ENCODE peak calls at places on chromosomes 16 and 17, in six cellular contexts. One of them, this sample, is unnamed.

GRCh38 chr16:5925850-5926249 is 828.3 kb upstream of the EEF2KMT start:
- DNase-seq in K562: no peak
- DNase-seq in GM12891: no peak
- DNase-seq in HepG2: no peak
- DNase-seq in GM12878: no peak
- DNase-seq in H1: no peak
- DNase-seq in this sample: no peak

GRCh38 chr16:83475108-83475507 is 332.7 kb upstream of the HSBP1 start:
- DNase-seq in GM12891: no peak
- DNase-seq in H1: no peak
- DNase-seq in K562: no peak
- DNase-seq in HepG2: no peak
- DNase-seq in GM12878: no peak
- DNase-seq in this sample: no peak

GRCh38 chr17:36149296-36149820 is 27.1 kb downstream of the TBC1D3B start:
- DNase-seq in H1: no peak
- DNase-seq in HepG2: no peak
- DNase-seq in K562: no peak
- DNase-seq in GM12891: no peak
- DNase-seq in GM12878: no peak
- DNase-seq in this sample: no peak

GRCh38 chr17:72049914-72050313 is 70.9 kb upstream of the SOX9 start:
- DNase-seq in H1: no peak
- DNase-seq in GM12878: no peak
- DNase-seq in GM12891: no peak
- DNase-seq in K562: no peak
- DNase-seq in HepG2: no peak
- DNase-seq in this sample: no peak

GRCh38 chr16:80887062-80887461 is 82.7 kb upstream of the CDYL2 start:
- DNase-seq in K562: no peak
- DNase-seq in HepG2: no peak
- DNase-seq in GM12891: no peak
- DNase-seq in H1: no peak
- DNase-seq in GM12878: no peak
- DNase-seq in this sample: no peak

GRCh38 chr16:65757064-65757463 is 609.4 kb upstream of the CDH5 start:
- DNase-seq in HepG2: no peak
- DNase-seq in K562: no peak
- DNase-seq in H1: no peak
- DNase-seq in GM12891: no peak
- DNase-seq in GM12878: no peak
- DNase-seq in this sample: no peak

GRCh38 chr16:51327001-51327400 is 175.9 kb upstream of the SALL1 start:
- DNase-seq in GM12878: no peak
- DNase-seq in H1: no peak
- DNase-seq in GM12891: no peak
- DNase-seq in K562: no peak
- DNase-seq in HepG2: no peak
- DNase-seq in this sample: no peak

GRCh38 chr16:56041556-56042140 is 149.6 kb upstream of the GNAO1 start:
- DNase-seq in HepG2: peak; percentile 45
- DNase-seq in GM12891: peak; percentile 11
- DNase-seq in GM12878: no peak
- DNase-seq in H1: peak; percentile 67
- DNase-seq in K562: peak; percentile 24
- DNase-seq in this sample: no peak

GRCh38 chr17:43572368-43572980 is 26.3 kb upstream of the ETV4 start:
- DNase-seq in K562: peak; percentile 51
- DNase-seq in HepG2: peak; percentile 88
- DNase-seq in GM12878: no peak
- DNase-seq in H1: no peak
- DNase-seq in GM12891: no peak
- DNase-seq in this sample: no peak

GRCh38 chr17:49898547-49899490 is 51.0 kb upstream of the TAC4 start:
- DNase-seq in GM12891: no peak
- DNase-seq in K562: peak; percentile 36
- DNase-seq in HepG2: peak; percentile 66
- DNase-seq in GM12878: no peak
- DNase-seq in H1: no peak
- DNase-seq in this sample: no peak

GRCh38 chr17:77874303-77875050 is 84.0 kb upstream of the TNRC6C start:
- DNase-seq in GM12891: no peak
- DNase-seq in K562: no peak
- DNase-seq in H1: no peak
- DNase-seq in HepG2: no peak
- DNase-seq in GM12878: no peak
- DNase-seq in this sample: no peak

GRCh38 chr16:4288148-4288921 is 15.5 kb upstream of the TFAP4 start:
- DNase-seq in H1: peak; percentile 98
- DNase-seq in HepG2: peak; percentile 55
- DNase-seq in GM12878: no peak
- DNase-seq in K562: peak; percentile 88
- DNase-seq in GM12891: peak; percentile 95
- DNase-seq in this sample: peak; percentile 98

GRCh38 chr17:76527430-76528111 is 9.9 kb downstream of the CYGB start:
- DNase-seq in K562: peak; percentile 44
- DNase-seq in GM12891: no peak
- DNase-seq in H1: peak; percentile 78
- DNase-seq in GM12878: no peak
- DNase-seq in HepG2: peak; percentile 80
- DNase-seq in this sample: no peak

GRCh38 chr17:79837888-79838540 is 1.2 kb downstream of the CBX4 start:
- DNase-seq in GM12891: no peak
- DNase-seq in H1: no peak
- DNase-seq in K562: no peak
- DNase-seq in HepG2: no peak
- DNase-seq in GM12878: no peak
- DNase-seq in this sample: no peak

GRCh38 chr16:2288701-2289100 is 20.8 kb upstream of the RNPS1 start:
- DNase-seq in GM12878: no peak
- DNase-seq in H1: no peak
- DNase-seq in K562: no peak
- DNase-seq in HepG2: no peak
- DNase-seq in GM12891: no peak
- DNase-seq in this sample: no peak

GRCh38 chr17:33433581-33433980 is 140.5 kb upstream of the ASIC2 start:
- DNase-seq in GM12891: no peak
- DNase-seq in GM12878: no peak
- DNase-seq in H1: no peak
- DNase-seq in K562: no peak
- DNase-seq in HepG2: no peak
- DNase-seq in this sample: no peak

GRCh38 chr16:54633943-54634362 is 296.7 kb upstream of the IRX5 start:
- DNase-seq in K562: peak; percentile 48
- DNase-seq in H1: peak; percentile 55
- DNase-seq in GM12891: no peak
- DNase-seq in HepG2: peak; percentile 14
- DNase-seq in GM12878: no peak
- DNase-seq in this sample: no peak

GRCh38 chr16:1556254-1556653 is 22.8 kb downstream of the TMEM204 start:
- DNase-seq in GM12891: no peak
- DNase-seq in H1: no peak
- DNase-seq in K562: no peak
- DNase-seq in GM12878: no peak
- DNase-seq in HepG2: no peak
- DNase-seq in this sample: no peak

GRCh38 chr17:83186751-83187421 is 107.5 kb downstream of the METRNL start:
- DNase-seq in HepG2: no peak
- DNase-seq in K562: no peak
- DNase-seq in H1: no peak
- DNase-seq in GM12891: no peak
- DNase-seq in GM12878: no peak
- DNase-seq in this sample: no peak

GRCh38 chr17:61196302-61196704 is 203.3 kb upstream of the TBX2 start:
- DNase-seq in HepG2: peak; percentile 34
- DNase-seq in GM12878: no peak
- DNase-seq in H1: no peak
- DNase-seq in K562: no peak
- DNase-seq in GM12891: no peak
- DNase-seq in this sample: no peak

GRCh38 chr16:2317231-2318020 is 23.1 kb downstream of the ABCA3 start:
- DNase-seq in GM12878: no peak
- DNase-seq in H1: no peak
- DNase-seq in HepG2: no peak
- DNase-seq in GM12891: no peak
- DNase-seq in K562: no peak
- DNase-seq in this sample: no peak

GRCh38 chr16:13864689-13865088 is 55.3 kb upstream of the ERCC4 start:
- DNase-seq in HepG2: no peak
- DNase-seq in GM12891: no peak
- DNase-seq in K562: no peak
- DNase-seq in GM12878: no peak
- DNase-seq in H1: no peak
- DNase-seq in this sample: no peak

GRCh38 chr17:41284043-41284442 is 8.5 kb downstream of the KRTAP9-7 start:
- DNase-seq in GM12891: no peak
- DNase-seq in HepG2: peak; percentile 0
- DNase-seq in GM12878: no peak
- DNase-seq in K562: peak; percentile 0
- DNase-seq in H1: no peak
- DNase-seq in this sample: no peak

GRCh38 chr17:32015245-32016013 is 8.2 kb downstream of the LRRC37B start:
- DNase-seq in HepG2: no peak
- DNase-seq in GM12891: no peak
- DNase-seq in K562: no peak
- DNase-seq in H1: no peak
- DNase-seq in GM12878: no peak
- DNase-seq in this sample: no peak

GRCh38 chr17:30600062-30600829 is 123.0 kb downstream of the GOSR1 start:
- DNase-seq in HepG2: peak; percentile 64
- DNase-seq in K562: no peak
- DNase-seq in GM12878: peak; percentile 38
- DNase-seq in H1: peak; percentile 91
- DNase-seq in GM12891: peak; percentile 70
- DNase-seq in this sample: peak; percentile 77
- TF ChIP-seq POLR2A in HepG2: no peak
- TF ChIP-seq POLR2A in K562: no peak
- TF ChIP-seq POLR2A in GM12878: peak; percentile 92
- TF ChIP-seq POLR2A in H1: peak; percentile 75
- TF ChIP-seq POLR2A in GM12891: peak; percentile 79
- TF ChIP-seq POLR2A in this sample: peak; percentile 92

GRCh38 chr16:30951193-30951592 is 2.3 kb downstream of the ORAI3 start:
- DNase-seq in K562: no peak
- DNase-seq in HepG2: no peak
- DNase-seq in GM12891: no peak
- DNase-seq in GM12878: no peak
- DNase-seq in H1: no peak
- DNase-seq in this sample: no peak

GRCh38 chr16:30953511-30954124 is 3.9 kb upstream of the SETD1A start:
- DNase-seq in K562: peak; percentile 45
- DNase-seq in GM12878: no peak
- DNase-seq in GM12891: no peak
- DNase-seq in H1: peak; percentile 86
- DNase-seq in HepG2: peak; percentile 88
- DNase-seq in this sample: no peak

GRCh38 chr16:30953111-30953510 is 4.2 kb downstream of the ORAI3 start:
- DNase-seq in GM12878: no peak
- DNase-seq in H1: no peak
- DNase-seq in HepG2: no peak
- DNase-seq in GM12891: no peak
- DNase-seq in K562: no peak
- DNase-seq in this sample: no peak

GRCh38 chr16:30950516-30951073 is 1.7 kb downstream of the ORAI3 start:
- DNase-seq in HepG2: no peak
- DNase-seq in K562: no peak
- DNase-seq in H1: no peak
- DNase-seq in GM12878: no peak
- DNase-seq in GM12891: no peak
- DNase-seq in this sample: no peak

GRCh38 chr16:30951785-30952184 is 2.9 kb downstream of the ORAI3 start:
- DNase-seq in GM12891: no peak
- DNase-seq in H1: no peak
- DNase-seq in GM12878: no peak
- DNase-seq in K562: no peak
- DNase-seq in HepG2: no peak
- DNase-seq in this sample: no peak
- TF ChIP-seq POLR2AphosphoS5 in GM12891: no peak
- TF ChIP-seq POLR2AphosphoS5 in H1: no peak
- TF ChIP-seq POLR2AphosphoS5 in GM12878: no peak
- TF ChIP-seq POLR2AphosphoS5 in K562: no peak
- TF ChIP-seq POLR2AphosphoS5 in HepG2: no peak
- TF ChIP-seq POLR2AphosphoS5 in this sample: no peak

DNA sequence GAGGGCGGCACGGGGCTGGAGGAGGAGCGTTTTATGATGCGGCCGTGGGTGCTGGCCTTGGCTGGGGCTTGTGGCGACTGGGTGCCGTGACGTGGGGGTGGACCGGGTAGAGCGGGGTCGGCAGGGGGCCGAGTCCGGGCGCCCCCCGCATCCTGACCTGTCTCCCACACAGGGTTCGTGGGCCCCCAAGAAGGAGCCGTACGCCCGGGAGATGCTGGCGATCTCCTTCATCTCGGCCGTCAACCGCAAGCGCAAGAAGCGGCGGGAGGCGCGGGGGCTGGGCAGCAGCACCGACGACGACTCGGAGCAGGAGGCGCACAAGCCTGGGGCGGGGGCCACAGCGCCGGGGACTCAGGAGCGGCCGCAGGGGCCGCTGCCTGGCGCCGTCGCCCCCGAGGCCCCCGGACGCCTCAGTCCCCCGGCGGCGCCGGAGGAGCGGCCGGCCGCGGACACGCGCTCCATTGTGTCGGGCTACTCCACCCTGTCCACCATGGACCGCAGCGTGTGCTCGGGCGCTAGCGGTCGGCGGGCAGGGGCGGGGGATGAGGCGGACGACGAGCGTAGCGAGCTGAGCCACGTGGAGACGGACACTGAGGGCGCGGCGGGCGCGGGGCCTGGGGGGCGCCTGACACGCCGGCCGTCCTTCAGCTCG is 81.6 kb downstream of the ARHGAP23 start:
- DNase-seq in K562: peak; percentile 55
- DNase-seq in H1: no peak
- DNase-seq in GM12878: no peak
- DNase-seq in HepG2: no peak
- DNase-seq in GM12891: no peak
- DNase-seq in this sample: peak; percentile 25
- TF ChIP-seq TAF1 in K562: no peak
- TF ChIP-seq TAF1 in H1: peak; percentile 25
- TF ChIP-seq TAF1 in GM12878: no peak
- TF ChIP-seq TAF1 in HepG2: no peak
- TF ChIP-seq TAF1 in GM12891: no peak
- TF ChIP-seq TAF1 in this sample: no peak

DNA sequence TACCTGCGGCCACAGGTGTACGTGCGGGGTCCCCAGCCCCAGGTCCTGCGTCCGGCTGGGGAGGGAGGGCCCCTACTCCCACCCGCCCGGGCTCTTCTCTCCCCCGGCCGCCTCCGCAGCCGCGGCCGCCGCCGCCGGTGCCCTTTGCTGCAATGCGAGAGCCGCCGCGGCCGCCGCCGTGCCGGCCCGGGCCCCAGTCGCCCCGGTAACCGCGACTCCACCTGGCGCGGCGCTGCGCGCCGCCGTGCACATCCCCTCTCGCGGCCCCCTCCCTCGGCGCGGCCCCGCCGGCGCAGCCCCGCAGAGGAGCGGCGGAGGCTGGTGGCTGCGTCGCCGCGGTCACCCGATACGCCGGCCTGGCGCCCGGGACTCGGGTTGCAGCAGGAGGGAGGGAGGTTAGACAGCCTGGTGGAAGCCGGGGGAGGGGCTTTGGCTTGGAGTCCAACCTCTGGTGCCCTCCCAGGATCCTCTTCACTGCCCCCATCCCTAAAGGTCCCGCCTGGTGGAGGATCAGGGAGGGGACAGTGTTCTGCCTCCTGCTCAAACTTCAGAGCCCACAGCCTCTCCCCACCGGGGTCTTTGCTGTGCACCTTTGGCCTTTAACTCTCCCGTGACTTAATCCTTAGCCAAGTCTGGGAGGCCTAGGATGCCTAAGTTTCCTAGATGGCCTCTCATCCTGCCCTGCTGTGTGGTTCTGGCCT is 32.9 kb downstream of the SRCIN1 start:
- DNase-seq in GM12878: no peak
- DNase-seq in K562: peak; percentile 75
- DNase-seq in GM12891: peak; percentile 59
- DNase-seq in HepG2: no peak
- DNase-seq in H1: no peak
- DNase-seq in this sample: peak; percentile 50
- TF ChIP-seq POLR2A in GM12878: no peak
- TF ChIP-seq POLR2A in K562: no peak
- TF ChIP-seq POLR2A in GM12891: no peak
- TF ChIP-seq POLR2A in HepG2: no peak
- TF ChIP-seq POLR2A in H1: no peak
- TF ChIP-seq POLR2A in this sample: no peak

This sample was measured in GM12892.